ENCODE peak calls at places on chromosomes 16 and 17, in six cellular contexts. One of them, this sample, is unnamed.

GRCh38 chr17:12024332-12024731 is 3.7 kb downstream of the MAP2K4 start:
- DNase-seq in activated naive CD8-positive, alpha-beta T cell treated with anti-CD3 and anti-CD28 coated beads for 36 hours: no peak
- DNase-seq in NCI-H226: peak
- DNase-seq in natural killer cell treated with Interleukin-12 subunit alpha and Interleukin-12 subunit beta and Interleukin-15 and Interleukin-18, amount 100 ng/mL, for 72 hours: no peak
- DNase-seq in Daoy: peak
- DNase-seq in nucleus accumbens: no peak
- DNase-seq in this sample: no peak

GRCh38 chr16:86996081-86996480 is 321.1 kb downstream of the C16orf95 start:
- DNase-seq in activated naive CD8-positive, alpha-beta T cell treated with anti-CD3 and anti-CD28 coated beads for 36 hours: no peak
- DNase-seq in NCI-H226: no peak
- DNase-seq in natural killer cell treated with Interleukin-12 subunit alpha and Interleukin-12 subunit beta and Interleukin-15 and Interleukin-18, amount 100 ng/mL, for 72 hours: no peak
- DNase-seq in Daoy: no peak
- DNase-seq in nucleus accumbens: no peak
- DNase-seq in this sample: no peak

GRCh38 chr17:21352221-21352980 is 23.8 kb upstream of the KCNJ12 start:
- DNase-seq in activated naive CD8-positive, alpha-beta T cell treated with anti-CD3 and anti-CD28 coated beads for 36 hours: no peak
- DNase-seq in NCI-H226: no peak
- DNase-seq in natural killer cell treated with Interleukin-12 subunit alpha and Interleukin-12 subunit beta and Interleukin-15 and Interleukin-18, amount 100 ng/mL, for 72 hours: no peak
- DNase-seq in Daoy: no peak
- DNase-seq in nucleus accumbens: no peak
- DNase-seq in this sample: no peak

GRCh38 chr17:58414596-58414997 is 2.7 kb downstream of the RNF43 start:
- DNase-seq in activated naive CD8-positive, alpha-beta T cell treated with anti-CD3 and anti-CD28 coated beads for 36 hours: no peak
- DNase-seq in NCI-H226: no peak
- DNase-seq in natural killer cell treated with Interleukin-12 subunit alpha and Interleukin-12 subunit beta and Interleukin-15 and Interleukin-18, amount 100 ng/mL, for 72 hours: no peak
- DNase-seq in Daoy: peak
- DNase-seq in nucleus accumbens: no peak
- DNase-seq in this sample: no peak

GRCh38 chr16:20181386-20181785 is 107.7 kb upstream of the GPR139 start:
- DNase-seq in activated naive CD8-positive, alpha-beta T cell treated with anti-CD3 and anti-CD28 coated beads for 36 hours: no peak
- DNase-seq in NCI-H226: no peak
- DNase-seq in natural killer cell treated with Interleukin-12 subunit alpha and Interleukin-12 subunit beta and Interleukin-15 and Interleukin-18, amount 100 ng/mL, for 72 hours: no peak
- DNase-seq in Daoy: peak
- DNase-seq in nucleus accumbens: no peak
- DNase-seq in this sample: no peak

GRCh38 chr17:83181991-83182619 is 102.7 kb downstream of the METRNL start:
- DNase-seq in activated naive CD8-positive, alpha-beta T cell treated with anti-CD3 and anti-CD28 coated beads for 36 hours: no peak
- DNase-seq in NCI-H226: no peak
- DNase-seq in natural killer cell treated with Interleukin-12 subunit alpha and Interleukin-12 subunit beta and Interleukin-15 and Interleukin-18, amount 100 ng/mL, for 72 hours: peak
- DNase-seq in Daoy: no peak
- DNase-seq in nucleus accumbens: no peak
- DNase-seq in this sample: no peak

GRCh38 chr17:80942360-80943345 is 49.0 kb upstream of the CHMP6 start:
- DNase-seq in activated naive CD8-positive, alpha-beta T cell treated with anti-CD3 and anti-CD28 coated beads for 36 hours: no peak
- DNase-seq in NCI-H226: no peak
- DNase-seq in natural killer cell treated with Interleukin-12 subunit alpha and Interleukin-12 subunit beta and Interleukin-15 and Interleukin-18, amount 100 ng/mL, for 72 hours: peak
- DNase-seq in Daoy: peak
- DNase-seq in nucleus accumbens: peak
- DNase-seq in this sample: no peak

GRCh38 chr16:11712122-11712521 is 30.5 kb downstream of the TXNDC11 start:
- DNase-seq in activated naive CD8-positive, alpha-beta T cell treated with anti-CD3 and anti-CD28 coated beads for 36 hours: no peak
- DNase-seq in NCI-H226: no peak
- DNase-seq in natural killer cell treated with Interleukin-12 subunit alpha and Interleukin-12 subunit beta and Interleukin-15 and Interleukin-18, amount 100 ng/mL, for 72 hours: no peak
- DNase-seq in Daoy: no peak
- DNase-seq in nucleus accumbens: no peak
- DNase-seq in this sample: no peak

GRCh38 chr16:24071990-24072389 is 184.1 kb upstream of the CACNG3 start:
- DNase-seq in activated naive CD8-positive, alpha-beta T cell treated with anti-CD3 and anti-CD28 coated beads for 36 hours: no peak
- DNase-seq in NCI-H226: no peak
- DNase-seq in natural killer cell treated with Interleukin-12 subunit alpha and Interleukin-12 subunit beta and Interleukin-15 and Interleukin-18, amount 100 ng/mL, for 72 hours: no peak
- DNase-seq in Daoy: no peak
- DNase-seq in nucleus accumbens: no peak
- DNase-seq in this sample: no peak

GRCh38 chr17:59623151-59623550 is 3.5 kb downstream of the CLTC start:
- DNase-seq in activated naive CD8-positive, alpha-beta T cell treated with anti-CD3 and anti-CD28 coated beads for 36 hours: no peak
- DNase-seq in NCI-H226: no peak
- DNase-seq in natural killer cell treated with Interleukin-12 subunit alpha and Interleukin-12 subunit beta and Interleukin-15 and Interleukin-18, amount 100 ng/mL, for 72 hours: no peak
- DNase-seq in Daoy: no peak
- DNase-seq in nucleus accumbens: no peak
- DNase-seq in this sample: no peak